ENCODE peak calls at places on chromosomes 6 and 20, in five cellular contexts. L is neural progenitor cell; V is stimulated activated CD4-positive, alpha-beta T cell treated with anti-CD3 and anti-CD28 coated beads, Interleukin-12 subunit alpha, Interleukin-12 subunit beta, amount 100 ng/mL, for 48 hours; K is H54; E is progenitor cell of endocrine pancreas. Z is an unnamed sample.

GRCh38 chr20:20939006-20939405 is 167.2 kb downstream of the LINC00237 start:
- DNase-seq in K (no peak), E (no peak), L (no peak), V (no peak), Z (no peak)

GRCh38 chr6:27966044-27966443 is 9.0 kb downstream of the OR2B6 start:
- DNase-seq in K (no peak), L (no peak), V (no peak), E (no peak), Z (no peak)

GRCh38 chr6:53984163-53984562 is 127.1 kb upstream of the MLIP start:
- DNase-seq in K (peak), L (no peak), E (no peak), V (no peak), Z (no peak)

GRCh38 chr6:41642960-41643898 is 5.0 kb downstream of the MDFI start:
- DNase-seq in V (no peak), E (no peak), K (no peak), L (no peak), Z (no peak)

GRCh38 chr6:6622557-6622956 is 34.0 kb downstream of the LY86 start:
- DNase-seq in V (no peak), L (no peak), E (no peak), K (no peak), Z (no peak)

GRCh38 chr20:17024513-17025105 is 202.2 kb upstream of the PCSK2 start:
- DNase-seq in K (peak), V (no peak), E (no peak), L (peak), Z (peak)

GRCh38 chr20:50834599-50835005 is 39.7 kb downstream of the BCAS4 start:
- DNase-seq in E (no peak), V (no peak), K (no peak), L (no peak), Z (no peak)

GRCh38 chr6:56101141-56101553 is 146.2 kb downstream of the COL21A1 start:
- DNase-seq in V (no peak), E (no peak), K (peak), L (no peak), Z (no peak)

GRCh38 chr20:38842558-38842981 is 37.1 kb downstream of the PPP1R16B start:
- DNase-seq in K (no peak), E (no peak), V (peak), L (no peak), Z (no peak)

GRCh38 chr6:33610779-33611421 is 10.2 kb upstream of the ITPR3 start:
- DNase-seq in V (no peak), E (no peak), K (no peak), L (peak), Z (no peak)

GRCh38 chr20:63325554-63326313 is 32.7 kb downstream of the COL20A1 start:
- DNase-seq in K (no peak), L (no peak), V (no peak), E (no peak), Z (no peak)

GRCh38 chr6:52538921-52539354 is 37.9 kb downstream of the TRAM2 start:
- DNase-seq in L (no peak), E (no peak), V (no peak), K (no peak), Z (no peak)

GRCh38 chr20:35200255-35200654 is 26.2 kb upstream of the MMP24 start:
- DNase-seq in E (no peak), V (no peak), K (no peak), L (no peak), Z (no peak)

GRCh38 chr6:89146748-89147715 is 1.2 kb downstream of the PM20D2 start:
- DNase-seq in K (peak), V (peak), E (no peak), L (peak), Z (peak)

GRCh38 chr6:151320140-151320539 is 71.2 kb downstream of the ZBTB2 start:
- DNase-seq in L (no peak), E (no peak), V (no peak), K (no peak), Z (no peak)

GRCh38 chr6:11064836-11065235 is 20.7 kb upstream of the ELOVL2 start:
- DNase-seq in V (no peak), L (peak), K (no peak), E (no peak), Z (no peak)

GRCh38 chr6:29753309-29753644 is 30.0 kb downstream of the HLA-F start:
- DNase-seq in E (no peak), V (no peak), K (no peak), L (no peak), Z (no peak)

GRCh38 chr6:56573142-56573541 is 69.5 kb downstream of the DST start:
- DNase-seq in L (peak), V (no peak), K (no peak), E (no peak), Z (no peak)

GRCh38 chr6:39189915-39190544 is 39.2 kb downstream of the KCNK5 start:
- DNase-seq in K (peak), V (no peak), L (peak), E (peak), Z (peak)

GRCh38 chr20:1087311-1087710 is 31.1 kb upstream of the PSMF1 start:
- DNase-seq in K (no peak), E (no peak), V (no peak), L (no peak), Z (no peak)

GRCh38 chr6:100217225-100217624 is 223.2 kb upstream of the MCHR2 start:
- DNase-seq in L (no peak), E (no peak), V (no peak), K (no peak), Z (no peak)

GRCh38 chr20:7387638-7388193 is 552.5 kb downstream of the HAO1 start:
- DNase-seq in E (no peak), L (no peak), V (no peak), K (no peak), Z (no peak)

GRCh38 chr6:137661601-137662000 is 167.4 kb upstream of the OLIG3 start:
- DNase-seq in L (no peak), E (no peak), V (peak), K (no peak), Z (peak)

GRCh38 chr20:57425150-57426013 is 34.2 kb downstream of the RBM38 start:
- DNase-seq in E (no peak), V (no peak), L (peak), K (no peak), Z (no peak)

Z was measured in WTC11.